ENCODE peak calls at places on chromosomes 3 and 15, in nine cellular contexts. One of them, this sample, is unnamed.

GRCh38 chr3:12370758-12371157 is 81.9 kb downstream of the PPARG start:
- DNase-seq in BJ: no peak
- DNase-seq in epithelial cell of esophagus: no peak
- DNase-seq in HL-60: no peak
- DNase-seq in testis: no peak
- DNase-seq in HEK293T: no peak
- DNase-seq in RPMI8226: no peak
- DNase-seq in effector memory CD8-positive, alpha-beta T cell: no peak
- DNase-seq in tibial artery: no peak
- DNase-seq in this sample: no peak

GRCh38 chr3:78867409-78868372 is 900.1 kb downstream of the ROBO1 start:
- DNase-seq in RPMI8226: no peak
- DNase-seq in HEK293T: no peak
- DNase-seq in BJ: peak; percentile 38
- DNase-seq in effector memory CD8-positive, alpha-beta T cell: no peak
- DNase-seq in tibial artery: no peak
- DNase-seq in epithelial cell of esophagus: no peak
- DNase-seq in HL-60: no peak
- DNase-seq in testis: no peak
- DNase-seq in this sample: no peak

GRCh38 chr3:140023616-140024530 is 88.9 kb downstream of the CLSTN2 start:
- DNase-seq in tibial artery: peak; percentile 82
- DNase-seq in testis: peak; percentile 23
- DNase-seq in BJ: no peak
- DNase-seq in HEK293T: no peak
- DNase-seq in HL-60: no peak
- DNase-seq in effector memory CD8-positive, alpha-beta T cell: no peak
- DNase-seq in epithelial cell of esophagus: no peak
- DNase-seq in RPMI8226: no peak
- DNase-seq in this sample: no peak

GRCh38 chr15:73965094-73965729 is 26.9 kb downstream of the STOML1 start:
- DNase-seq in testis: no peak
- DNase-seq in RPMI8226: no peak
- DNase-seq in BJ: no peak
- DNase-seq in HL-60: no peak
- DNase-seq in effector memory CD8-positive, alpha-beta T cell: no peak
- DNase-seq in tibial artery: peak; percentile 58
- DNase-seq in epithelial cell of esophagus: no peak
- DNase-seq in HEK293T: peak; percentile 28
- DNase-seq in this sample: no peak

GRCh38 chr3:38738630-38739395 is 77.2 kb downstream of the SCN10A start:
- DNase-seq in effector memory CD8-positive, alpha-beta T cell: no peak
- DNase-seq in HEK293T: peak; percentile 73
- DNase-seq in HL-60: peak; percentile 32
- DNase-seq in tibial artery: no peak
- DNase-seq in RPMI8226: peak; percentile 54
- DNase-seq in epithelial cell of esophagus: peak; percentile 52
- DNase-seq in testis: peak; percentile 78
- DNase-seq in BJ: no peak
- DNase-seq in this sample: no peak

GRCh38 chr15:69893863-69894262 is 203.9 kb downstream of the TLE3 start:
- DNase-seq in epithelial cell of esophagus: no peak
- DNase-seq in testis: peak; percentile 54
- DNase-seq in BJ: no peak
- DNase-seq in tibial artery: peak; percentile 72
- DNase-seq in HEK293T: peak; percentile 27
- DNase-seq in HL-60: no peak
- DNase-seq in effector memory CD8-positive, alpha-beta T cell: no peak
- DNase-seq in RPMI8226: no peak
- DNase-seq in this sample: no peak

GRCh38 chr15:48719668-48720067 is 74.2 kb upstream of the FBN1 start:
- DNase-seq in tibial artery: no peak
- DNase-seq in effector memory CD8-positive, alpha-beta T cell: no peak
- DNase-seq in BJ: no peak
- DNase-seq in epithelial cell of esophagus: no peak
- DNase-seq in RPMI8226: no peak
- DNase-seq in testis: no peak
- DNase-seq in HL-60: no peak
- DNase-seq in HEK293T: no peak
- DNase-seq in this sample: no peak

GRCh38 chr3:188219147-188219546 is 65.2 kb downstream of the LPP start:
- DNase-seq in HEK293T: no peak
- DNase-seq in BJ: no peak
- DNase-seq in tibial artery: no peak
- DNase-seq in testis: no peak
- DNase-seq in RPMI8226: no peak
- DNase-seq in epithelial cell of esophagus: no peak
- DNase-seq in HL-60: no peak
- DNase-seq in effector memory CD8-positive, alpha-beta T cell: no peak
- DNase-seq in this sample: no peak

GRCh38 chr3:149342413-149343340 is 9.2 kb upstream of the TM4SF18 start:
- DNase-seq in testis: no peak
- DNase-seq in HEK293T: no peak
- DNase-seq in tibial artery: no peak
- DNase-seq in BJ: peak; percentile 55
- DNase-seq in epithelial cell of esophagus: peak; percentile 85
- DNase-seq in RPMI8226: no peak
- DNase-seq in effector memory CD8-positive, alpha-beta T cell: no peak
- DNase-seq in HL-60: no peak
- DNase-seq in this sample: no peak